ENCODE peak calls at places on chromosomes 4 and X, in nine cellular contexts. N, Z, T, C, B, P, W, G and F are unnamed samples.

GRCh38 chr4:107423677-107424405 is 296.2 kb downstream of the PAPSS1 start:
- DNase-seq in G (no peak), B (no peak), C (no peak), P (no peak), W (no peak), Z (no peak), N (no peak), T (no peak), F (no peak)

GRCh38 chrX:68999351-68999750 is 165.9 kb downstream of the PJA1 start:
- DNase-seq in Z (no peak), W (no peak), N (no peak), B (no peak), P (peak; percentile 42), T (no peak), G (no peak), C (peak; percentile 55), F (no peak)

GRCh38 chr4:20416800-20417199 is 165.1 kb downstream of the SLIT2 start:
- DNase-seq in C (no peak), P (no peak), N (no peak), T (no peak), Z (no peak), W (no peak), G (no peak), B (no peak), F (no peak)

GRCh38 chr4:8710946-8711345 is 118.4 kb downstream of the CPZ start:
- DNase-seq in N (no peak), T (peak; percentile 6), B (no peak), C (no peak), P (no peak), W (no peak), Z (no peak), G (no peak), F (no peak)

GRCh38 chrX:48997865-48998264 is 4.2 kb downstream of the GRIPAP1 start:
- DNase-seq in T (no peak), W (no peak), P (no peak), Z (no peak), N (no peak), C (no peak), B (no peak), G (no peak), F (no peak)

GRCh38 chrX:45849261-45849660 is 648.6 kb upstream of the DIPK2B start:
- DNase-seq in T (no peak), C (peak; percentile 75), Z (no peak), W (peak; percentile 30), P (no peak), B (no peak), N (no peak), G (no peak), F (peak; percentile 41)

GRCh38 chr4:125938541-125938940 is 623.8 kb downstream of the FAT4 start:
- DNase-seq in T (no peak), C (no peak), Z (no peak), P (no peak), W (no peak), B (no peak), N (no peak), G (no peak), F (no peak)

GRCh38 chr4:108762559-108763225 is at the start of gene ETNPPL:
- DNase-seq in T (no peak), G (peak; percentile 26), B (peak; percentile 9), P (no peak), W (peak; percentile 76), Z (no peak), C (no peak), N (peak; percentile 31), F (peak; percentile 9)

GRCh38 chr4:135184715-135185114 is 983.1 kb upstream of the PABPC4L start:
- DNase-seq in B (no peak), Z (no peak), W (no peak), C (no peak), N (no peak), T (no peak), P (no peak), G (no peak), F (no peak)

GRCh38 chr4:2069161-2069971 is 10.2 kb downstream of the NAT8L start:
- DNase-seq in T (no peak), G (no peak), N (no peak), C (no peak), Z (no peak), B (no peak), P (no peak), W (no peak), F (no peak)

GRCh38 chr4:156803056-156803455 is 168.5 kb downstream of the PDGFC start:
- DNase-seq in B (no peak), C (no peak), P (no peak), G (no peak), Z (no peak), W (no peak), N (no peak), T (no peak), F (no peak)

GRCh38 chr4:95465010-95465409 is 83.8 kb downstream of the UNC5C start:
- DNase-seq in B (no peak), P (no peak), G (no peak), C (no peak), Z (no peak), W (no peak), T (no peak), N (no peak), F (no peak)

GRCh38 chrX:105302246-105302645 is 81.8 kb upstream of the TEX13A start:
- DNase-seq in N (no peak), T (no peak), C (no peak), Z (no peak), W (no peak), P (no peak), G (no peak), B (no peak), F (no peak)

GRCh38 chr4:61201562-61202099 is 1.5 kb downstream of the ADGRL3 start:
- DNase-seq in Z (no peak), C (no peak), W (peak; percentile 12), N (no peak), P (no peak), B (no peak), T (peak; percentile 14), G (no peak), F (no peak)

GRCh38 chr4:186159613-186160012 is 31.8 kb upstream of the CYP4V2 start:
- DNase-seq in Z (no peak), W (no peak), N (no peak), T (no peak), C (no peak), G (no peak), B (no peak), P (no peak), F (no peak)

GRCh38 chrX:19811807-19812604 is 75.4 kb downstream of the SH3KBP1 start:
- DNase-seq in C (no peak), P (no peak), N (no peak), B (no peak), W (no peak), T (no peak), G (no peak), Z (no peak), F (peak; percentile 93)

GRCh38 chr4:151325320-151326246 is at the start of gene SH3D19:
- DNase-seq in Z (no peak), C (peak; percentile 30), P (peak; percentile 64), T (peak; percentile 77), G (peak; percentile 70), B (no peak), W (peak; percentile 64), N (peak; percentile 75), F (peak; percentile 29)

GRCh38 chrX:41302293-41302868 is 31.6 kb upstream of the DDX3X start:
- DNase-seq in N (no peak), Z (no peak), T (no peak), G (no peak), C (peak; percentile 13), W (no peak), P (no peak), B (no peak), F (no peak)

GRCh38 chrX:94830717-94831116 is 1156.7 kb downstream of the FAM133A start:
- DNase-seq in P (no peak), B (no peak), N (no peak), Z (no peak), C (no peak), G (no peak), W (no peak), T (no peak), F (no peak)

DNA sequence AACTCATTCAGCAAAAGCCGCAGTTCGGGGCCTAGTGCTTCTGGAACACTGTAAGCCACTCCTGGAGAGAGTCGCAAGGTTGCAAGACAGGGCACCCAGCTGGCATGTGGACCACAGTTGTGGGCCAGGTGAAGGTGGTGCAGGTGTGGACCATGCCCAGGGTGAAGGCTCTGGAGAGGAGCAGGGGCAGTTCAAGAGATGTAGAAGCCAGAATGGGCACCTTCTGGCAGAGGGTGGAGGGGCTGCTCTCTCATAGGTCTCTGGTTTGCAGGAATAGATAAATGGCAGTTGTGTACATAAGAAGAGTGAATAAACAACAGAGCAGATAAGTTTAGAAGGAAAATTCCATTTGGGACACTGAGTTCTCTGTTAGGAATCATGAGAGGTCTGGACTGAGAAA is 38.6 kb downstream of the TNIP3 start:
- DNase-seq in W (no peak), G (no peak), C (no peak), P (no peak), Z (no peak), N (no peak), T (no peak), B (no peak), F (no peak)
- H3K4me3 ChIP-seq in W (no peak overlapping the region), G (no peak overlapping the region), C (no peak overlapping the region), P (no peak overlapping the region), Z (no peak overlapping the region), N (no peak overlapping the region), T (no peak overlapping the region), B (no peak overlapping the region), F (no peak overlapping the region)

DNA sequence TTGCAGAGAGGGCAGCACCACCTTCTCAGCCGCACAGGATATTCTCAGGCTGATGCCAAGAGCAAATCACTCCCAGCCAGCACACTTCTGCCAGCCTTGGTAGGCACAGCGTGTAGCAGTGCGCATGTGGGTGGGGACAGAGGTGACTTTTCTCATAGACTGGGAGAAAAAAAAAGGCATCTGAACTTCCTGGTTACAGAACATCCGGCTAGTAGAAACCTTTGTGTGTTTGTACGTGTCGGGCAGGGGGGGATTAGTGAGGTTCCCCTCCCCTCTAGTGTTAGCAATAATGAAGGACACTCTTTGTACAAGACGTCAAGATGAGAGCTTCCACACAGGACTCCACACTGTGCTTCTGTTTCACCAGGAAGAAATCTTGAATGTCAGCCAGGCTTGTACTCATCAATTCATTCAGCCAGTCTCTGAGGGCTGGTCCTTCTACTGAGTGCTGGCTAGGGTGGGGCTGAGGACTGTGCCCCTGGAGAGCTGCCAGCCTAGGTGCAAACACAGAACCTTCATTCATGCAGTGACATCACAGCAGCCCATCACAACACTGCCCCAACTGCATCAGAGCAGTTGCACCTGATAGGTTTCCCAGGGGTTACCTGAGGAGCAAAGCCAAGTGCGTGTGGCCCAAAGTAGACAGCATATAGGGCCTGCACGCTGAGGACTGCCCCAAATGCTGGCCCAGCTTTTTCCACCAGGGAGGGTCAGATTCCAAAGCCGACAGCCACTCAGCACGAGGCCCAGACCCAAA is 34.7 kb downstream of the SLC25A5 start:
- DNase-seq in C (no peak), T (no peak), Z (no peak), G (no peak), P (no peak), N (peak; percentile 71), B (no peak), W (no peak), F (no peak)
- H3K4me1 ChIP-seq in C (peaks cover 40% of the 10 kb centered on the region), T (no peaks in the 10 kb centered on the region), Z (peaks cover 12% of the 10 kb centered on the region), G (no peaks in the 10 kb centered on the region), P (no peaks in the 10 kb centered on the region), N (no peaks in the 10 kb centered on the region), B (no peaks in the 10 kb centered on the region), W (no peaks in the 10 kb centered on the region), F (peaks cover 12% of the 10 kb centered on the region)

GRCh38 chr4:46386570-46386969 is 3.4 kb downstream of the GABRA2 start:
- DNase-seq in W (peak; percentile 68), B (no peak), P (no peak), Z (no peak), C (no peak), N (no peak), G (no peak), T (no peak), F (peak; percentile 44)
- H3K27me3 ChIP-seq in W (peaks cover 59% of the 10 kb centered on the region), B (peaks cover 10% of the 10 kb centered on the region), P (peaks cover 10% of the 10 kb centered on the region), Z (no peaks in the 10 kb centered on the region), C (peaks cover 33% of the 10 kb centered on the region), N (peaks cover 45% of the 10 kb centered on the region), G (peaks cover 29% of the 10 kb centered on the region), T (no peaks in the 10 kb centered on the region), F (peaks cover 3% of the 10 kb centered on the region)

GRCh38 chrX:124348152-124348551 is 1.8 kb downstream of the SH2D1A start:
- DNase-seq in W (no peak), B (no peak), N (no peak), T (no peak), C (no peak), Z (no peak), G (no peak), P (no peak), F (no peak)
- H3K4me3 ChIP-seq in W (no peak overlapping the region), B (peak overlapping the region; percentile 62), N (no peak overlapping the region), T (no peak overlapping the region), C (no peak overlapping the region), Z (peak overlapping the region; percentile 73), G (no peak overlapping the region), P (no peak overlapping the region), F (no peak overlapping the region)